ENCODE peak calls at places on chromosomes 2 and 18, in four cellular contexts. S, C, H and G are unnamed samples.

GRCh38 chr2:231597014-231597611 is 4.4 kb downstream of the TEX44 start:
- DNase-seq in S (no peak), C (no peak), H (no peak), G (no peak)

GRCh38 chr2:17593841-17594482 is 53.5 kb downstream of the VSNL1 start:
- DNase-seq in S (peak; percentile 58), C (peak; percentile 98), H (no peak), G (no peak)

GRCh38 chr2:2933421-2933820 is 444.2 kb downstream of the EIPR1 start:
- DNase-seq in S (no peak), C (no peak), H (peak; percentile 74), G (no peak)

GRCh38 chr18:48824231-48824970 is 126.4 kb downstream of the SMAD7 start:
- DNase-seq in S (no peak), C (no peak), H (no peak), G (peak; percentile 5)

GRCh38 chr2:236769981-236770671 is 200.5 kb downstream of the ACKR3 start:
- DNase-seq in S (no peak), C (no peak), H (no peak), G (no peak)

GRCh38 chr2:172677363-172677762 is 58.3 kb upstream of the RAPGEF4 start:
- DNase-seq in S (no peak), C (no peak), H (no peak), G (no peak)

GRCh38 chr2:200223385-200223784 is 83.1 kb upstream of the SPATS2L start:
- DNase-seq in S (no peak), C (no peak), H (no peak), G (no peak)

GRCh38 chr2:23426284-23426905 is 41.4 kb downstream of the KLHL29 start:
- DNase-seq in S (no peak), C (no peak), H (no peak), G (no peak)

GRCh38 chr2:127165539-127165935 is 54.6 kb downstream of the CYP27C1 start:
- DNase-seq in S (no peak), C (no peak), H (no peak), G (no peak)

GRCh38 chr18:79423211-79424007 is 27.7 kb downstream of the NFATC1 start:
- DNase-seq in S (no peak), C (no peak), H (no peak), G (no peak)

GRCh38 chr2:101277111-101277510 is 24.4 kb downstream of the CNOT11 start:
- DNase-seq in S (no peak), C (no peak), H (no peak), G (no peak)

GRCh38 chr2:134218928-134219707 is 34.8 kb upstream of the MGAT5 start:
- DNase-seq in S (peak; percentile 32), C (no peak), H (no peak), G (no peak)

GRCh38 chr2:53452400-53452799 is 315.2 kb upstream of the CHAC2 start:
- DNase-seq in S (no peak), C (no peak), H (no peak), G (no peak)

GRCh38 chr18:32056613-32057358 is 34.9 kb upstream of the RNF138 start:
- DNase-seq in S (no peak), C (no peak), H (no peak), G (no peak)

GRCh38 chr18:42157878-42158277 is 202.8 kb downstream of the PIK3C3 start:
- DNase-seq in S (no peak), C (no peak), H (no peak), G (no peak)

GRCh38 chr2:117812443-117812842 is 2.0 kb upstream of the DDX18 start:
- DNase-seq in S (no peak), C (no peak), H (no peak), G (no peak)

GRCh38 chr2:237695201-237695780 is 67.9 kb downstream of the LRRFIP1 start:
- DNase-seq in S (peak; percentile 57), C (no peak), H (no peak), G (no peak)

GRCh38 chr2:239991689-239992314 is 33.3 kb downstream of the NDUFA10 start:
- DNase-seq in S (peak; percentile 45), C (peak; percentile 48), H (peak; percentile 63), G (no peak)

GRCh38 chr18:70555046-70555445 is 266.2 kb downstream of the SOCS6 start:
- DNase-seq in S (no peak), C (no peak), H (no peak), G (no peak)

GRCh38 chr2:8009010-8009597 is 672.8 kb upstream of the ID2 start:
- DNase-seq in S (peak; percentile 65), C (no peak), H (no peak), G (no peak)

GRCh38 chr2:101111917-101112771 is 39.0 kb downstream of the TBC1D8 start:
- DNase-seq in S (no peak), C (peak; percentile 52), H (peak; percentile 37), G (no peak)

GRCh38 chr2:240917009-240917683 is 11.0 kb downstream of the CROCC2 start:
- DNase-seq in S (no peak), C (no peak), H (no peak), G (peak; percentile 17)

GRCh38 chr2:108220191-108220590 is 19.6 kb upstream of the SULT1C3 start:
- DNase-seq in S (no peak), C (no peak), H (no peak), G (no peak)

GRCh38 chr18:39660141-39660540 is 2094.5 kb upstream of the CELF4 start:
- DNase-seq in S (no peak), C (no peak), H (no peak), G (no peak)

GRCh38 chr2:41922177-41922576 is 125.6 kb upstream of the PKDCC start:
- DNase-seq in S (peak; percentile 63), C (no peak), H (no peak), G (no peak)

GRCh38 chr18:22667616-22668422 is 250.1 kb upstream of the CTAGE1 start:
- DNase-seq in S (peak; percentile 92), C (no peak), H (no peak), G (no peak)

GRCh38 chr2:128775401-128776285 is 457.0 kb upstream of the HS6ST1 start:
- DNase-seq in S (no peak), C (no peak), H (no peak), G (no peak)

GRCh38 chr2:202639233-202639632 is 4.5 kb downstream of the FAM117B start:
- DNase-seq in S (no peak), C (no peak), H (no peak), G (no peak)

GRCh38 chr2:143730950-143731254 is 601.7 kb downstream of the ARHGAP15 start:
- DNase-seq in S (no peak), C (no peak), H (no peak), G (no peak)

GRCh38 chr2:26655611-26656195 is 14.5 kb upstream of the CIB4 start:
- DNase-seq in S (no peak), C (no peak), H (no peak), G (no peak)

GRCh38 chr2:26652361-26653041 is 11.3 kb upstream of the CIB4 start:
- DNase-seq in S (no peak), C (no peak), H (peak; percentile 92), G (no peak)

GRCh38 chr2:26651458-26652155 is 10.4 kb upstream of the CIB4 start:
- DNase-seq in S (no peak), C (no peak), H (no peak), G (no peak)

GRCh38 chr2:26653207-26654060 is 12.3 kb upstream of the CIB4 start:
- DNase-seq in S (no peak), C (no peak), H (no peak), G (no peak)

DNA sequence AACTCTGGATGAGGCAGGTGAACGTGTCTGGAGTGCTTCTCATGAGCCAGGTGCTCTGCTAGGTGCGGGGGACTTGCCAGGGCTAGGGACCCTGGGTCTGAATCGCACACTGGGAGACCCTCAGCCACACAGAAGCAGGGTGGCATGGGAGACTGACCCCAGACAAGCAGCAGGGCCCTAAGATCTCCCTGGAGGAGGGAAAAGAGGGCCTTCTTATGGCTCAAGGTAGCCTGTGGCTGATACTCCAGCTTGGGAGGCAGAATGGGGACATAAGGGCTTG is 12.8 kb upstream of the CIB4 start:
- DNase-seq in S (no peak), C (no peak), H (no peak), G (no peak)
- TF ChIP-seq FOXJ3 in S (no peak), C (no peak), H (no peak), G (no peak)

DNA sequence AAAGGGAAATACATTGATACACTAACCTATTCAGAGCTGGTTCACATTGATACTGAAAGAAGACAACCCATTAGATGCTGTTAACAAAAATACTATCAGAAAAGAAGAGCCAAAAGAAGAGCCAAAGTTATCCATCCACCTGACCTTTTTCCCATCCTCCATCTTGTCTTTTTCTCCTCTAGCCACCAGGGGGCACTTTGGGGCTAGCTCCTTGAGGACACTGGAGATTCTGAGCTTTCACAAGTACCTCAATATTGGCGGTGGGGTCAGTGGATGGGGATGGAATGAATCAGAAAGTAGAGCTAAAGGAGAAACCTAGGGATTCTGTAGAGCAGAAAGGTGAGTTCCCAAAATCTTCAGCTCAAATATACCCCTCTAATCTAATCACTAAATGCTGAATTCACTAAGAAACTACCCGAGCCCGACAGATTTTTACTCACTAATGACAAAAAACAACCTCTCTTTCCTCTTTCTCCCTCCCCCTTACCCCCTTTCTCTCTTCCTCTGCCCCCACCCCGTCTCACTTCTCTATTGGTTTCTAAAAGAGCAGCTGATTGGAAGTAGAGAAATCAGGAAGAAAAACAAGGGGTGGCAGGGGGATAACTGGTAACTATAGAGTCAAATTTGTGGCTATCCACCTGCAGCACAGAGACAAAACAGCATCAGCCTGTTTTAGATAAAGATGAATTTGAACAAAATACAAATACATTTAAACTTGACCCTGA is 203.3 kb downstream of the TCF4 start:
- DNase-seq in S (peak; percentile 57), C (peak; percentile 7), H (peak; percentile 15), G (peak; percentile 65)
- TF ChIP-seq FOXJ3 in S (no peak), C (no peak), H (no peak), G (no peak)

GRCh38 chr2:85698880-85699254 is 4.7 kb downstream of the GNLY start:
- DNase-seq in S (no peak), C (no peak), H (no peak), G (no peak)

GRCh38 chr2:85698184-85698879 is 4.2 kb downstream of the GNLY start:
- DNase-seq in S (no peak), C (no peak), H (no peak), G (no peak)

GRCh38 chr2:85697716-85698115 is 3.6 kb downstream of the GNLY start:
- DNase-seq in S (no peak), C (no peak), H (no peak), G (no peak)

GRCh38 chr2:85695691-85696668 is 1.8 kb downstream of the GNLY start:
- DNase-seq in S (no peak), C (no peak), H (no peak), G (no peak)

DNA sequence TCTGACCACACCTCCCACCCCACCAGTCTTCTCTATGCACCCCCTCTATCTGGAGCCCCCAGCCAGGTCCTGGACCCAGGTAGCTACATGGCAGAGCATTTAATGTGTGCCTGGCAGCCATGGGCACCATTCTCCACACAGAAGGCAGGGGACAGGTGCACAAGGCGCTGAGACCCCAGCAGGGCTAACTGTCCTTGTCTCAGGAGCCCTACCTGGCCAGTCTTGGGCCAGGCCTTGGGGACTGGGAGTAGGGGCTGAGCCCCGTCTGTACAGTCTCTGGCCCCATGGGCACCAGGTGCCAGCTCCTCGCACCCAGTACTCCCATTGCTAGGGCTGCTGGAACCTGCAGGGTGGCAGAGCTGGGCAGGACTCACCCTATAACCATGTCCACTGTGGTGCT is 2.9 kb downstream of the GNLY start:
- DNase-seq in S (no peak), C (no peak), H (no peak), G (no peak)
- TF ChIP-seq FOXJ3 in S (no peak), C (no peak), H (no peak), G (no peak)

DNA sequence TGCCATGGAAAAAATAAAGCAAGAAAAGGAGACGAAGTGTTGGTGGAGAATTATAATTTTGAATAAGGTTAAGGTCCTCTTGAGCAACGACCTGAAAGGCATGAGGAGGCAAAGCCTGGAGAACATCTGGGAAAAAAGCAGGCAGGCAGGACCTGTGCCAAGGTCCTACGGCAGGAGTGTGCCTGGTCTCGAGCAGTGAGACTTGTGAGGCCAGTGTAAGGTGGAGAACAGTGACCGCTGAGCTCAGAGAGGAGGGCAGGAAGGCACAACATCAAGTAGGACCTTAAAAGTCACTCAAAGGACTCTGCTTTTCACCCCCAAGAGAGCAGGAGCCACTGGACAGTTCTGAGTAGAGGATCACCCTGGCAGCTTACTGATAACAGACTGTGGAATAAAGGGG is 3.6 kb downstream of the NOL10 start:
- DNase-seq in S (peak; percentile 52), C (no peak), H (no peak), G (no peak)
- TF ChIP-seq FOXJ3 in S (no peak), C (no peak), H (no peak), G (no peak)